ENCODE peak calls at places on chromosomes 4 and X, in six cellular contexts. W, N, S, U, G and Y are unnamed samples.

GRCh38 chr4:20181926-20182325 is 69.8 kb upstream of the SLIT2 start:
- DNase-seq in S (no peak), N (no peak), W (no peak), G (no peak), U (no peak), Y (no peak)

GRCh38 chrX:69493766-69494165 is 10.4 kb upstream of the NALF2 start:
- DNase-seq in G (no peak), N (no peak), S (peak; percentile 31), U (no peak), W (no peak), Y (no peak)

GRCh38 chr4:147733614-147734344 is 1.9 kb downstream of the ARHGAP10 start:
- DNase-seq in N (no peak), S (no peak), U (no peak), W (no peak), G (peak; percentile 66), Y (no peak)

GRCh38 chr4:10003666-10004065 is 17.6 kb downstream of the SLC2A9 start:
- DNase-seq in U (no peak), W (no peak), G (no peak), S (no peak), N (no peak), Y (no peak)

GRCh38 chr4:8549352-8549931 is 30.8 kb upstream of the GPR78 start:
- DNase-seq in N (no peak), W (no peak), G (no peak), S (no peak), U (no peak), Y (no peak)

GRCh38 chrX:65862638-65863037 is 177.2 kb downstream of the VSIG4 start:
- DNase-seq in N (no peak), W (no peak), G (no peak), S (no peak), U (no peak), Y (no peak)

GRCh38 chr4:67035501-67035900 is 509.8 kb downstream of the CENPC start:
- DNase-seq in G (peak; percentile 83), N (no peak), W (no peak), U (no peak), S (peak; percentile 25), Y (no peak)

GRCh38 chrX:16138108-16138427 is 14.7 kb downstream of the GRPR start:
- DNase-seq in G (no peak), W (no peak), U (no peak), N (no peak), S (no peak), Y (no peak)

GRCh38 chr4:16104520-16104919 is 20.7 kb upstream of the PROM1 start:
- DNase-seq in N (no peak), G (no peak), U (no peak), S (no peak), W (no peak), Y (no peak)